ENCODE peak calls at places on chromosomes 6 and 20, in five cellular contexts. L is DMS 273 treated with DMSO at 0.1 percent for 48 hours, D is small intestine, X is Daoy, A is cardiac fibroblast. C is an unnamed sample.

GRCh38 chr6:15062311-15063252 is 183.3 kb upstream of the JARID2 start:
- DNase-seq in L (peak), D (no peak), X (peak), A (peak), C (peak)

GRCh38 chr6:170311696-170312095 is 5.1 kb downstream of the FAM120B start:
- DNase-seq in L (no peak), D (no peak), X (no peak), A (no peak), C (no peak)

GRCh38 chr6:41767112-41767946 is 12.4 kb downstream of the FRS3 start:
- DNase-seq in L (no peak), D (peak), X (peak), A (peak), C (peak)

GRCh38 chr6:586553-586952 is 70.3 kb downstream of the HUS1B start:
- DNase-seq in L (no peak), D (no peak), X (no peak), A (no peak), C (no peak)

GRCh38 chr20:62790075-62790474 is 6.2 kb upstream of the MRGBP start:
- DNase-seq in L (no peak), D (no peak), X (no peak), A (no peak), C (no peak)

GRCh38 chr20:36214684-36215256 is 21.5 kb upstream of the AAR2 start:
- DNase-seq in L (peak), D (no peak), X (peak), A (peak), C (peak)

GRCh38 chr20:17613328-17614175 is 43.7 kb downstream of the DSTN start:
- DNase-seq in L (no peak), D (no peak), X (no peak), A (no peak), C (peak)

GRCh38 chr20:61933951-61934715 is 131.5 kb downstream of the TAF4 start:
- DNase-seq in L (no peak), D (no peak), X (no peak), A (no peak), C (no peak)

GRCh38 chr6:157484181-157484580 is 103.2 kb downstream of the ZDHHC14 start:
- DNase-seq in L (no peak), D (no peak), X (no peak), A (no peak), C (no peak)

GRCh38 chr6:113481441-113481840 is 375.7 kb upstream of the MARCKS start:
- DNase-seq in L (no peak), D (no peak), X (no peak), A (no peak), C (peak)

GRCh38 chr6:56046576-56046975 is 171.2 kb upstream of the BMP5 start:
- DNase-seq in L (no peak), D (no peak), X (peak), A (peak), C (no peak)

GRCh38 chr6:35096129-35096852 is 44.8 kb downstream of the TCP11 start:
- DNase-seq in L (peak), D (no peak), X (peak), A (peak), C (peak)

GRCh38 chr6:85462673-85463072 is 12.8 kb downstream of the NT5E start:
- DNase-seq in L (no peak), D (no peak), X (no peak), A (no peak), C (no peak)

GRCh38 chr6:107624541-107624940 is 134.6 kb downstream of the SOBP start:
- DNase-seq in L (no peak), D (no peak), X (peak), A (no peak), C (no peak)

GRCh38 chr20:56268536-56268935 is 20.0 kb downstream of the MC3R start:
- DNase-seq in L (no peak), D (no peak), X (no peak), A (no peak), C (no peak)

GRCh38 chr20:44609006-44609510 is 26.7 kb downstream of the PKIG start:
- DNase-seq in L (no peak), D (no peak), X (no peak), A (no peak), C (no peak)

GRCh38 chr6:127857051-127857637 is 43.7 kb downstream of the THEMIS start:
- DNase-seq in L (no peak), D (no peak), X (no peak), A (peak), C (no peak)

C was measured in hepatocyte.